ENCODE peak calls at places on chromosomes 3 and 15, in eight cellular contexts. H, P, Q, E, Y, F, C and M are unnamed samples.

GRCh38 chr3:16600771-16601538 is 4.3 kb downstream of the DAZL start:
- DNase-seq in Q (peak), C (peak), P (peak), E (peak), Y (peak), H (peak), F (peak), M (no peak)

GRCh38 chr3:46935989-46936620 is 40.4 kb downstream of the CCDC12 start:
- DNase-seq in E (no peak), F (no peak), Q (no peak), H (no peak), P (peak), C (no peak), Y (no peak), M (no peak)

GRCh38 chr3:197465197-197465995 is 90.4 kb downstream of the BDH1 start:
- DNase-seq in P (no peak), H (no peak), E (no peak), Q (no peak), C (no peak), F (no peak), Y (no peak), M (no peak)

GRCh38 chr3:72238341-72238740 is 453.4 kb upstream of the PROK2 start:
- DNase-seq in F (no peak), P (no peak), Y (no peak), H (no peak), C (no peak), Q (no peak), E (no peak), M (no peak)

GRCh38 chr15:56886878-56887781 is 31.3 kb upstream of the TCF12 start:
- DNase-seq in P (peak), H (peak), E (peak), C (peak), Q (peak), Y (peak), F (peak), M (peak)

GRCh38 chr15:79401301-79401700 is 30.8 kb upstream of the MINAR1 start:
- DNase-seq in H (no peak), Y (no peak), P (no peak), Q (no peak), C (no peak), F (no peak), E (no peak), M (no peak)

GRCh38 chr3:5425371-5425770 is 237.9 kb downstream of the EDEM1 start:
- DNase-seq in Q (no peak), Y (no peak), P (no peak), C (no peak), E (no peak), F (no peak), H (no peak), M (no peak)

GRCh38 chr15:51336011-51336410 is 2.4 kb downstream of the CYP19A1 start:
- DNase-seq in C (no peak), F (no peak), P (no peak), H (peak), Y (peak), Q (no peak), E (no peak), M (no peak)

GRCh38 chr3:28590216-28590615 is 241.6 kb upstream of the AZI2 start:
- DNase-seq in C (no peak), F (no peak), P (no peak), H (no peak), Q (no peak), E (no peak), Y (no peak), M (no peak)

GRCh38 chr3:191238321-191238817 is 39.3 kb downstream of the OSTN start:
- DNase-seq in Q (no peak), F (no peak), H (no peak), Y (no peak), E (no peak), C (no peak), P (no peak), M (no peak)

GRCh38 chr3:21901504-21901903 is 150.5 kb upstream of the ZNF385D start:
- DNase-seq in Y (no peak), P (no peak), F (no peak), H (no peak), E (no peak), Q (no peak), C (no peak), M (no peak)

GRCh38 chr3:133408961-133409360 is 9.1 kb downstream of the BFSP2 start:
- DNase-seq in H (no peak), E (no peak), P (no peak), C (peak), Y (no peak), Q (no peak), F (no peak), M (no peak)

GRCh38 chr3:28940530-28940929 is 340.3 kb upstream of the RBMS3 start:
- DNase-seq in H (no peak), P (peak), E (peak), Y (no peak), F (no peak), C (peak), Q (no peak), M (no peak)

GRCh38 chr3:106317141-106318055 is 448.6 kb upstream of the CBLB start:
- DNase-seq in H (no peak), C (no peak), Q (no peak), F (peak), Y (no peak), E (no peak), P (no peak), M (no peak)

GRCh38 chr3:72914383-72914782 is 26.5 kb downstream of the GXYLT2 start:
- DNase-seq in H (no peak), C (no peak), F (no peak), E (no peak), Y (no peak), Q (no peak), P (no peak), M (no peak)

GRCh38 chr15:25368855-25369254 is 70.0 kb downstream of the UBE3A start:
- DNase-seq in C (peak), Q (no peak), F (no peak), Y (no peak), P (no peak), H (no peak), E (no peak), M (no peak)